ENCODE peak calls at places on chromosomes 11 and 22, in six cellular contexts. One of them, this sample, is unnamed.

GRCh38 chr11:77136074-77136473 is 8.0 kb downstream of the MYO7A start:
- DNase-seq in neural progenitor cell: no peak
- DNase-seq in PC-3: peak; percentile 62
- DNase-seq in SK-N-SH: no peak
- DNase-seq in GM23338: no peak
- DNase-seq in hepatocyte: no peak
- DNase-seq in this sample: peak; percentile 74

GRCh38 chr11:117239295-117239694 is 6.8 kb downstream of the RNF214 start:
- DNase-seq in neural progenitor cell: no peak
- DNase-seq in PC-3: peak; percentile 96
- DNase-seq in SK-N-SH: no peak
- DNase-seq in GM23338: no peak
- DNase-seq in hepatocyte: peak; percentile 45
- DNase-seq in this sample: peak; percentile 97

GRCh38 chr22:50342651-50343540 is at the start of gene PPP6R2:
- DNase-seq in neural progenitor cell: peak; percentile 93
- DNase-seq in PC-3: peak; percentile 64
- DNase-seq in SK-N-SH: peak; percentile 97
- DNase-seq in GM23338: peak; percentile 83
- DNase-seq in hepatocyte: peak; percentile 92
- DNase-seq in this sample: peak; percentile 88

GRCh38 chr11:122113836-122114235 is 2.2 kb downstream of the BLID start:
- DNase-seq in neural progenitor cell: no peak
- DNase-seq in PC-3: no peak
- DNase-seq in SK-N-SH: no peak
- DNase-seq in GM23338: no peak
- DNase-seq in hepatocyte: no peak
- DNase-seq in this sample: peak; percentile 51

GRCh38 chr11:86588566-86589090 is 83.8 kb downstream of the ME3 start:
- DNase-seq in neural progenitor cell: peak; percentile 97
- DNase-seq in PC-3: no peak
- DNase-seq in SK-N-SH: no peak
- DNase-seq in GM23338: peak; percentile 43
- DNase-seq in hepatocyte: no peak
- DNase-seq in this sample: no peak

GRCh38 chr11:12540075-12540685 is 134.0 kb upstream of the TEAD1 start:
- DNase-seq in neural progenitor cell: no peak
- DNase-seq in PC-3: peak; percentile 27
- DNase-seq in SK-N-SH: no peak
- DNase-seq in GM23338: peak; percentile 17
- DNase-seq in hepatocyte: no peak
- DNase-seq in this sample: peak; percentile 68

GRCh38 chr11:64745219-64745522 is 1.2 kb upstream of the RASGRP2 start:
- DNase-seq in neural progenitor cell: no peak
- DNase-seq in PC-3: no peak
- DNase-seq in SK-N-SH: peak; percentile 81
- DNase-seq in GM23338: peak; percentile 70
- DNase-seq in hepatocyte: no peak
- DNase-seq in this sample: no peak

GRCh38 chr22:24427500-24428164 is at the start of gene ADORA2A:
- DNase-seq in neural progenitor cell: no peak
- DNase-seq in PC-3: no peak
- DNase-seq in SK-N-SH: peak; percentile 39
- DNase-seq in GM23338: peak; percentile 23
- DNase-seq in hepatocyte: no peak
- DNase-seq in this sample: no peak

GRCh38 chr11:82862379-82862778 is 37.9 kb downstream of the PRCP start:
- DNase-seq in neural progenitor cell: no peak
- DNase-seq in PC-3: no peak
- DNase-seq in SK-N-SH: no peak
- DNase-seq in GM23338: no peak
- DNase-seq in hepatocyte: no peak
- DNase-seq in this sample: no peak

GRCh38 chr11:100793525-100793924 is 106.4 kb downstream of the ARHGAP42 start:
- DNase-seq in neural progenitor cell: no peak
- DNase-seq in PC-3: no peak
- DNase-seq in SK-N-SH: no peak
- DNase-seq in GM23338: no peak
- DNase-seq in hepatocyte: no peak
- DNase-seq in this sample: no peak

GRCh38 chr11:120272303-120272702 is 32.4 kb downstream of the POU2F3 start:
- DNase-seq in neural progenitor cell: no peak
- DNase-seq in PC-3: peak; percentile 87
- DNase-seq in SK-N-SH: no peak
- DNase-seq in GM23338: no peak
- DNase-seq in hepatocyte: no peak
- DNase-seq in this sample: peak; percentile 90

GRCh38 chr11:111408789-111409727 is 30.0 kb upstream of the POU2AF1 start:
- DNase-seq in neural progenitor cell: no peak
- DNase-seq in PC-3: no peak
- DNase-seq in SK-N-SH: no peak
- DNase-seq in GM23338: no peak
- DNase-seq in hepatocyte: no peak
- DNase-seq in this sample: peak; percentile 52

GRCh38 chr11:18243783-18244362 is 4.6 kb downstream of the SAA2 start:
- DNase-seq in neural progenitor cell: peak; percentile 80
- DNase-seq in PC-3: peak; percentile 73
- DNase-seq in SK-N-SH: peak; percentile 53
- DNase-seq in GM23338: peak; percentile 88
- DNase-seq in hepatocyte: peak; percentile 72
- DNase-seq in this sample: peak; percentile 79

GRCh38 chr22:40791241-40791640 is 27.9 kb downstream of the SLC25A17 start:
- DNase-seq in neural progenitor cell: no peak
- DNase-seq in PC-3: no peak
- DNase-seq in SK-N-SH: no peak
- DNase-seq in GM23338: peak; percentile 12
- DNase-seq in hepatocyte: no peak
- DNase-seq in this sample: no peak

GRCh38 chr22:31122532-31123291 is at the start of gene INPP5J:
- DNase-seq in neural progenitor cell: peak; percentile 58
- DNase-seq in PC-3: peak; percentile 44
- DNase-seq in SK-N-SH: peak; percentile 90
- DNase-seq in GM23338: peak; percentile 80
- DNase-seq in hepatocyte: peak; percentile 82
- DNase-seq in this sample: peak; percentile 68

GRCh38 chr11:66267039-66267378 is 1.4 kb upstream of the RAB1B start:
- DNase-seq in neural progenitor cell: no peak
- DNase-seq in PC-3: no peak
- DNase-seq in SK-N-SH: no peak
- DNase-seq in GM23338: no peak
- DNase-seq in hepatocyte: no peak
- DNase-seq in this sample: no peak

DNA sequence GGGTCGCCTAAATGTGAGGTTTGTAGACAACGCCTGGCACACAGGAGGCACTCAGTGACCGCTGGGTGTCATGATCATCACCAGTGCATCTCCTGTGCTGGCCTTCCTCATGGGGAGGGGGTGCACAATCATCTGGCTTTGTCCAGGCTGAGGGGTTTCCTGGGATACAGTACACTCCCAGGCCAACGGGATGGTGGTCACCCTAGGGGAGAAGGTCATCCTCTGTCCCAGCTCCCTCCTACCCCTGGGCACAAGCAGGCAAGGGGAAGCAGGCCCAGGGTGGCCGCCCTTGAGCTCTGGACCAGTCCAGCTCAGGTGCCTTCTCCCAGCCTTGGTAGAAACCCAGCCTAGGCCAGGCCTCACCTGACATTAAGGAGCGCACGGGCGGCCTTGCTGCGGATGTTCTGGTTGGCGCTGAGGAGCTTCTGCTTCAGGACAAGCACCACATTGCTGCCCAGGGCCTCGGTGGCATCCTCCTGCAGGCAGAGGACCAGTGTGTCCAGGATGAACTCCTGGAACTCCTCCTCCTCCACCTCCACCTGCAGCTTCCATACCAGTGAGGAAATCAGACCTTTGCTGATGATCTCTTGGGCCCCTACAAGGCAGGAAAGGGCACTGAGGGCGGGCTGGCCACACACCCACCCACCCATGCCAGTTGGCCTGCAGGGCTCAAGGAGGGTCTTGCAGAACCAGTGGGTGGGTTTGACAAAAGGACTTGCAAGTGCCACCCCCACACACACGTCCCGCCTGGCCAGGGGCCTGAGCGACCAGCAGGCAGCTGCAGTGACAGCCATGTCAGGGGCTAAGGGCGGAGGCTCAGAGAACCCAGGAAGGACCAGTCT is 6.6 kb upstream of the GNAZ start:
- DNase-seq in neural progenitor cell: no peak
- DNase-seq in PC-3: no peak
- DNase-seq in SK-N-SH: peak; percentile 2
- DNase-seq in GM23338: no peak
- DNase-seq in hepatocyte: peak; percentile 2
- DNase-seq in this sample: no peak
- TF ChIP-seq EZH2phosphoT487 in neural progenitor cell: no peak
- TF ChIP-seq EZH2phosphoT487 in PC-3: no peak
- TF ChIP-seq EZH2phosphoT487 in SK-N-SH: no peak
- TF ChIP-seq EZH2phosphoT487 in GM23338: no peak
- TF ChIP-seq EZH2phosphoT487 in hepatocyte: no peak
- TF ChIP-seq EZH2phosphoT487 in this sample: no peak

GRCh38 chr11:2461253-2462091 is 16.7 kb downstream of the KCNQ1 start:
- DNase-seq in neural progenitor cell: no peak
- DNase-seq in PC-3: no peak
- DNase-seq in SK-N-SH: peak; percentile 83
- DNase-seq in GM23338: no peak
- DNase-seq in hepatocyte: no peak
- DNase-seq in this sample: no peak

GRCh38 chr11:2463766-2464277 is 19.0 kb downstream of the KCNQ1 start:
- DNase-seq in neural progenitor cell: no peak
- DNase-seq in PC-3: no peak
- DNase-seq in SK-N-SH: no peak
- DNase-seq in GM23338: no peak
- DNase-seq in hepatocyte: no peak
- DNase-seq in this sample: no peak

GRCh38 chr11:2462092-2462985 is 17.5 kb downstream of the KCNQ1 start:
- DNase-seq in neural progenitor cell: no peak
- DNase-seq in PC-3: no peak
- DNase-seq in SK-N-SH: no peak
- DNase-seq in GM23338: no peak
- DNase-seq in hepatocyte: no peak
- DNase-seq in this sample: no peak

GRCh38 chr11:2464451-2465165 is 19.8 kb downstream of the KCNQ1 start:
- DNase-seq in neural progenitor cell: no peak
- DNase-seq in PC-3: no peak
- DNase-seq in SK-N-SH: no peak
- DNase-seq in GM23338: no peak
- DNase-seq in hepatocyte: no peak
- DNase-seq in this sample: no peak

GRCh38 chr11:2462986-2463765 is 18.4 kb downstream of the KCNQ1 start:
- DNase-seq in neural progenitor cell: no peak
- DNase-seq in PC-3: peak; percentile 17
- DNase-seq in SK-N-SH: no peak
- DNase-seq in GM23338: no peak
- DNase-seq in hepatocyte: no peak
- DNase-seq in this sample: no peak
- TF ChIP-seq EZH2phosphoT487 in neural progenitor cell: no peak
- TF ChIP-seq EZH2phosphoT487 in PC-3: no peak
- TF ChIP-seq EZH2phosphoT487 in SK-N-SH: no peak
- TF ChIP-seq EZH2phosphoT487 in GM23338: no peak
- TF ChIP-seq EZH2phosphoT487 in hepatocyte: no peak
- TF ChIP-seq EZH2phosphoT487 in this sample: no peak

GRCh38 chr11:67318239-67318555 is 14.9 kb downstream of the SSH3 start:
- DNase-seq in neural progenitor cell: no peak
- DNase-seq in PC-3: peak; percentile 33
- DNase-seq in SK-N-SH: no peak
- DNase-seq in GM23338: no peak
- DNase-seq in hepatocyte: no peak
- DNase-seq in this sample: peak; percentile 9

GRCh38 chr11:67315325-67315909 is 12.1 kb downstream of the SSH3 start:
- DNase-seq in neural progenitor cell: no peak
- DNase-seq in PC-3: no peak
- DNase-seq in SK-N-SH: no peak
- DNase-seq in GM23338: no peak
- DNase-seq in hepatocyte: no peak
- DNase-seq in this sample: no peak

GRCh38 chr11:67314218-67314617 is 10.9 kb downstream of the SSH3 start:
- DNase-seq in neural progenitor cell: no peak
- DNase-seq in PC-3: no peak
- DNase-seq in SK-N-SH: no peak
- DNase-seq in GM23338: no peak
- DNase-seq in hepatocyte: no peak
- DNase-seq in this sample: no peak

GRCh38 chr11:67317365-67318238 is 14.3 kb downstream of the SSH3 start:
- DNase-seq in neural progenitor cell: peak; percentile 100
- DNase-seq in PC-3: peak; percentile 100
- DNase-seq in SK-N-SH: peak; percentile 98
- DNase-seq in GM23338: peak; percentile 99
- DNase-seq in hepatocyte: peak; percentile 98
- DNase-seq in this sample: peak; percentile 99

DNA sequence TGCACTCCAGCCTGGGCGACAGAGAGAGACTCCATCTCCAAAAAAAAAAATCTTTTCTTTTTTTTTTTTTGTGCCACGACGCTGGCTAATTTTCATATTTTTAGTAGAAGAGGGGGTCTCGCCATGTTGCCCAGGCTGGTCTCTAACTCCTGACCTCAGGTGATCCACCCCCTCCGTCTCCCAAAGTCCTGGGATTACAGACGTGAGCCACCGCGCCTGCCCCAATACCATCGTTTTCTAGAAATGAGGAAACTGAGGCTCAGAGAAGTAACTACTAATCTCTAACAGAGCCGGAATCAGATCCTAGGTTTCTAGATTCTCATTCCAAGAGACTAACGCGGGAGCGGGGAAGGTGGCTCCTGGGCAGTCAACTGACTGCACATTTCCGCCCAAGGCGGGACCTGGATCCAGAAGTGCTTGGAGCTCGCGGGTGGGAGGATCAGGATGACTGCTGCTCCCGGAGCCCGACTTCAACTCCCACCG is 13.6 kb downstream of the SSH3 start:
- DNase-seq in neural progenitor cell: no peak
- DNase-seq in PC-3: peak; percentile 72
- DNase-seq in SK-N-SH: no peak
- DNase-seq in GM23338: no peak
- DNase-seq in hepatocyte: no peak
- DNase-seq in this sample: peak; percentile 86
- TF ChIP-seq EZH2phosphoT487 in neural progenitor cell: no peak
- TF ChIP-seq EZH2phosphoT487 in PC-3: no peak
- TF ChIP-seq EZH2phosphoT487 in SK-N-SH: no peak
- TF ChIP-seq EZH2phosphoT487 in GM23338: no peak
- TF ChIP-seq EZH2phosphoT487 in hepatocyte: no peak
- TF ChIP-seq EZH2phosphoT487 in this sample: no peak

GRCh38 chr22:17997456-17997855 is 26.9 kb downstream of the MICAL3 start:
- DNase-seq in neural progenitor cell: no peak
- DNase-seq in PC-3: peak; percentile 17
- DNase-seq in SK-N-SH: no peak
- DNase-seq in GM23338: no peak
- DNase-seq in hepatocyte: no peak
- DNase-seq in this sample: peak; percentile 69

GRCh38 chr22:17999851-18000250 is 24.5 kb downstream of the MICAL3 start:
- DNase-seq in neural progenitor cell: no peak
- DNase-seq in PC-3: peak; percentile 25
- DNase-seq in SK-N-SH: no peak
- DNase-seq in GM23338: no peak
- DNase-seq in hepatocyte: no peak
- DNase-seq in this sample: no peak

GRCh38 chr22:18001040-18001893 is 23.1 kb downstream of the MICAL3 start:
- DNase-seq in neural progenitor cell: peak; percentile 97
- DNase-seq in PC-3: peak; percentile 93
- DNase-seq in SK-N-SH: peak; percentile 95
- DNase-seq in GM23338: peak; percentile 99
- DNase-seq in hepatocyte: peak; percentile 93
- DNase-seq in this sample: peak; percentile 98

GRCh38 chr22:17998913-17999312 is 25.4 kb downstream of the MICAL3 start:
- DNase-seq in neural progenitor cell: no peak
- DNase-seq in PC-3: no peak
- DNase-seq in SK-N-SH: no peak
- DNase-seq in GM23338: no peak
- DNase-seq in hepatocyte: no peak
- DNase-seq in this sample: no peak

GRCh38 chr22:18000441-18001039 is 23.8 kb downstream of the MICAL3 start:
- DNase-seq in neural progenitor cell: peak; percentile 63
- DNase-seq in PC-3: peak; percentile 9
- DNase-seq in SK-N-SH: peak; percentile 74
- DNase-seq in GM23338: peak; percentile 72
- DNase-seq in hepatocyte: peak; percentile 37
- DNase-seq in this sample: peak; percentile 54
- TF ChIP-seq EZH2phosphoT487 in neural progenitor cell: no peak
- TF ChIP-seq EZH2phosphoT487 in PC-3: no peak
- TF ChIP-seq EZH2phosphoT487 in SK-N-SH: no peak
- TF ChIP-seq EZH2phosphoT487 in GM23338: no peak
- TF ChIP-seq EZH2phosphoT487 in hepatocyte: no peak
- TF ChIP-seq EZH2phosphoT487 in this sample: no peak

This sample was measured in GM23248.